ENCODE peak calls at places on chromosomes 12 and 14, in nine cellular contexts. S is lower lobe of right lung; F is CD8-positive, alpha-beta T cell; C is CD4-positive, alpha-beta T cell; A is IMR-90; N is fibroblast of mammary gland; K is ovary; I is PC-3; M is Calu3. P is an unnamed sample.

GRCh38 chr14:92659765-92660561 is 88.5 kb downstream of the LGMN start:
- DNase-seq in N (peak), S (peak), A (no peak), I (no peak), K (no peak), M (no peak), F (no peak), C (no peak), P (no peak)

GRCh38 chr14:99168330-99168729 is 103.7 kb downstream of the BCL11B start:
- DNase-seq in A (no peak), M (no peak), N (no peak), C (no peak), S (no peak), I (no peak), K (no peak), F (no peak), P (no peak)

GRCh38 chr14:50215416-50215815 is 16.0 kb downstream of the SOS2 start:
- DNase-seq in A (no peak), C (no peak), M (no peak), F (no peak), I (no peak), K (no peak), N (no peak), S (no peak), P (no peak)

GRCh38 chr12:114263031-114263825 is 142.7 kb downstream of the TBX5 start:
- DNase-seq in A (no peak), K (no peak), F (no peak), N (peak), C (no peak), S (no peak), M (no peak), I (no peak), P (no peak)

GRCh38 chr14:86788229-86788628 is 1204.8 kb downstream of the GALC start:
- DNase-seq in A (peak), F (no peak), K (no peak), C (no peak), M (no peak), N (peak), I (no peak), S (no peak), P (no peak)

GRCh38 chr14:64891839-64892375 is 12.2 kb upstream of the SPTB start:
- DNase-seq in F (no peak), N (peak), I (peak), A (peak), C (no peak), M (peak), S (no peak), K (no peak), P (no peak)

GRCh38 chr14:88937706-88938105 is 113.3 kb downstream of the TTC8 start:
- DNase-seq in C (no peak), F (no peak), N (no peak), K (no peak), I (peak), S (no peak), M (no peak), A (peak), P (no peak)

GRCh38 chr14:104865069-104865630 is at the start of gene CEP170B:
- DNase-seq in I (peak), C (peak), K (no peak), N (peak), F (peak), A (peak), M (peak), S (peak), P (peak)

GRCh38 chr14:95981939-95982338 is 57.2 kb upstream of the C14orf132 start:
- DNase-seq in N (no peak), M (no peak), K (no peak), S (no peak), I (no peak), C (no peak), A (no peak), F (no peak), P (no peak)

GRCh38 chr14:95984206-95984605 is 55.0 kb upstream of the C14orf132 start:
- DNase-seq in M (no peak), I (no peak), A (no peak), K (no peak), C (no peak), N (no peak), F (no peak), S (no peak), P (no peak)

GRCh38 chr14:95980402-95980801 is 58.8 kb upstream of the C14orf132 start:
- DNase-seq in M (no peak), N (no peak), C (no peak), F (no peak), K (no peak), I (no peak), S (no peak), A (no peak), P (no peak)

DNA sequence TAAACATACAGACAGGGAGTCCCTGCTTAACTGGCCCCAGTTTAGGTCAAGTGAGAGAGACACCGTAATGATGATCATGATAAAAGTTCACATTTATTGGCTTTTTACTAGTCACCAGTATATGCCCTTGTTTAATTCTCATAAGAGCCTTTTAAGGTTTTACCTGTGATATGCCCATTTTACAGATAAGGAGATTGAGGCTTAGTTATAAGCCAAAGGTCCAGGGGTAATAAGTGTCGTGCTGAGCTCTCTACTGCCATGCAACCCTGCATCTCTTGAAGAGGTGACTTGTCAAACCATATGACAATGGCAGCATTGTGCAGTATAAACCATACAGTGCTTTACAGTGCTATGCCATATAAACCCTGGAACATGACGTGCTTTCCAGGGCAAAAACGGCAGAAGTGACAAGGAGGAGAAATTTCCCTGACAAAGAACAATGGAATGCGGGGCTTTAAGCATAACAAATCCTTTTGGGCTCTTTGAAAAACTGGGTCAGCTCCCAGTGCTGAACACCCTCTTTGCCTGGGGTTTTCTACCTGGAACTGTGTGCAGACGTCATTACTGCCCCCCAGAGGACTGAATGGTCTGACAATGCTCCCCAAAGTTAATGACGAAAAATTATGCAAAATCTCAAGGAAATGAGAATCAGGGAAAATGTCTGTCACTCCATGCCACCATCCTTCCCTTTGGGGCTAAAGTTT is 59.7 kb upstream of the C14orf132 start:
- DNase-seq in N (no peak), A (no peak), K (no peak), I (no peak), S (no peak), C (no peak), M (no peak), F (no peak), P (no peak)
- TF ChIP-seq CTCF in N (peak), A (no peak), K (no peak), I (no peak), S (no peak), C (no peak), M (no peak), F (no peak), P (no peak)

GRCh38 chr12:51391047-51391837 is at the start of gene GALNT6:
- DNase-seq in I (peak), S (peak), K (no peak), N (no peak), F (peak), C (peak), A (no peak), M (peak), P (peak)

GRCh38 chr12:51392556-51393237 is 1.5 kb upstream of the GALNT6 start:
- DNase-seq in S (no peak), M (peak), C (no peak), K (no peak), F (no peak), I (no peak), N (no peak), A (no peak), P (no peak)

GRCh38 chr12:51389302-51389999 is 1.8 kb downstream of the GALNT6 start:
- DNase-seq in F (no peak), A (peak), M (no peak), S (no peak), C (no peak), N (peak), K (no peak), I (peak), P (no peak)

GRCh38 chr12:51388826-51389225 is 2.4 kb downstream of the GALNT6 start:
- DNase-seq in S (no peak), I (no peak), M (no peak), N (no peak), A (no peak), K (no peak), F (no peak), C (no peak), P (no peak)

GRCh38 chr12:51390457-51391046 is 654 bp downstream of the GALNT6 start:
- DNase-seq in K (no peak), I (peak), C (no peak), F (no peak), M (no peak), A (no peak), S (no peak), N (no peak), P (no peak)
- TF ChIP-seq CTCF in K (no peak), I (no peak), C (no peak), F (no peak), M (no peak), A (no peak), S (no peak), N (no peak), P (no peak)

DNA sequence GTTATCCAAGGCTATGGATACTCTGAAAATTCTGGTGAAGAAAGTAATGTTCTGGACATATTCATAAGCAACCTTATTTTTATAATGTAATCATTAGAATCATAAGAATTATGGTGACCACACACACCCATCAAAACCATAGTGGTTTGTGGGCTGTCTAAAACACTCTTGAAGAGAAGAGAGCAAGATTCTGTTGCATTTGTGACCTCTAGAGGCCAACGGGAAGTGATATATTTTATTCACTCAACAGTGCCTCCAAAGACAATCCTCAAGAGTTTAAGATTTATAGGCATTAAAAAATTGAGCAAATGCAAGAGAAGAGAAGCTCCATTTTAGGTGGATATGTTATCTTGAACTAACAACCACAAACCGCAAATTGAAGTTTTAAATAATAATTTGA is 68.5 kb upstream of the LGR5 start:
- DNase-seq in C (no peak), S (no peak), N (peak), I (peak), K (no peak), M (peak), A (no peak), F (no peak), P (no peak)
- TF ChIP-seq CTCF in C (no peak), S (peak), N (peak), I (peak), K (no peak), M (peak), A (no peak), F (no peak), P (no peak)

DNA sequence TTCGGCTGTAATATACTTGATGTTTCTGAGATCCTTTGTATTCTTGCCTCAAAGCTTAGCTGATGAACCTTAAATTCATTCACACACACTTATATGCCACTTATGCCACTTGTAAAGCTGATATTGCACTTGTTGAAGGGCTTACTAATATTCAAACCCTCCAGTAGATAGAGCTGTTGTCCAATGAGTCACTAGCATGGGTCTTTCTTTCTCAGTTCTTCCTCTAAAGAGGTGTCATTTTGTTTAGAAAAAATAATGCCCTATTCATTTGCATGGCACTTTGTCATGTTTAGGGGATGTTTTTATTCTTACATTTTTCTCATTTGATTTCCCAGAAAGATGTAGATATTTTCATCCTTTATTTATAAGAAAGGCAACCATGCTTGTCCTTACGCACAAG is 56.4 kb downstream of the MON2 start:
- DNase-seq in A (peak), N (peak), S (no peak), M (no peak), K (no peak), I (peak), F (no peak), C (no peak), P (no peak)
- TF ChIP-seq CTCF in A (peak), N (no peak), S (no peak), M (no peak), K (no peak), I (peak), F (no peak), C (no peak), P (no peak)

GRCh38 chr12:108854453-108855283 is 2.7 kb downstream of the SSH1 start:
- DNase-seq in M (peak), A (peak), I (peak), S (no peak), C (no peak), K (no peak), N (peak), F (no peak), P (no peak)

GRCh38 chr12:108856428-108857157 is 790 bp downstream of the SSH1 start:
- DNase-seq in M (peak), K (peak), N (peak), A (peak), F (peak), I (peak), S (peak), C (peak), P (peak)

GRCh38 chr12:108857158-108857407 is 300 bp downstream of the SSH1 start:
- DNase-seq in M (no peak), F (no peak), S (peak), N (no peak), K (peak), C (no peak), A (no peak), I (no peak), P (no peak)

GRCh38 chr12:108855284-108856169 is 1.9 kb downstream of the SSH1 start:
- DNase-seq in M (no peak), N (peak), A (peak), F (no peak), K (no peak), I (peak), S (no peak), C (no peak), P (no peak)

GRCh38 chr12:108856170-108856427 is 1.3 kb downstream of the SSH1 start:
- DNase-seq in M (no peak), A (no peak), N (no peak), I (no peak), F (no peak), C (no peak), S (peak), K (no peak), P (no peak)
- TF ChIP-seq CTCF in M (no peak), A (no peak), N (no peak), I (no peak), F (no peak), C (no peak), S (no peak), K (no peak), P (no peak)

GRCh38 chr12:100229036-100229635 is 28.5 kb downstream of the ACTR6 start:
- DNase-seq in K (no peak), F (no peak), I (peak), S (no peak), A (peak), M (peak), N (peak), C (no peak), P (no peak)
- TF ChIP-seq CTCF in K (no peak), F (no peak), I (peak), S (no peak), A (peak), M (no peak), N (peak), C (no peak), P (no peak)

DNA sequence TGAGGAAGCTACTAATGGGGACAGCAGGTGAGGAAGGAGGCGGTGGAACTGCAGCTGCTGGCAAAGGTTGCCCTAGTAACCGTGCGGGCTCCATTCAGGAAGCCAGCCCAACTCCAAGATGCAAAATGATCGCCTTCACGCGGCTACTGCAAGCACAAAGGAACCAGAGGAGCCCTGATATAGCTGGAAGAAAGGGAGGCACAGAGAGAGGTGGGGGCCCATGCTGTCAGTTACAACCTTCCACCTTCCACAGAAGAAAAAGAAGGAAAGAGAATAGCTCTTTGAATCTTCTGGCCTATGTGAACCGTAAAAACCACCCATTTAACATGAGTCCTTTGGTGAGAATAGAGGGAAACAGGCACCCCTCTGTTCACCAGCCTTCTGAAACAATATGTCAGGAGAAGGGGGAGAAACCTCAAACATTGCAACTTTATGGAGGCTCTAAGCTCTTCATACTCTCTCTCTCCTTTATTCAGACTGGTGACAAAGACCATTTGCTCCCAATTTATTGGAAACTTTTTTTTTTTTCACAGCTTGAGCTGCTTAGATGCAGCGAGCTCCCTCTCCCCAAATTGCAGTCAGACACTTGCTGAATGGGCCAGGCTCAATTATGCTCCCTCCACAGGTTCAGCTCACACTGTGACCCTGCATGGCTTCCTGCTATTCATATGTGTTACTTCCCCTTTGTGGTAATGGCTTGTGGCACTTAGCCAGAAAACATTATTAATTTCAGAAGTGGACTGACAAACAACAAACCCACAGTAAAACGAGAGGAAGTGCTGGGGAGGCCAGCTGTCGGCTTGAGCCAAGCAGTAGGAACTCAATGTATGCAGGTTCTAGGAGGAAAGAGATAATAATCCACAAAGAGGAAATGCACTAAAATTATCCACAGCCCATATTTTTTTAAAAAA is 6.2 kb downstream of the DUSP6 start:
- DNase-seq in M (peak), C (no peak), A (peak), S (peak), N (peak), F (no peak), I (peak), K (no peak), P (no peak)
- TF ChIP-seq CTCF in M (no peak), C (no peak), A (no peak), S (no peak), N (no peak), F (no peak), I (no peak), K (no peak), P (no peak)

GRCh38 chr14:103541944-103542544 is 13.0 kb downstream of the TRMT61A start:
- DNase-seq in M (no peak), A (no peak), F (no peak), C (no peak), S (peak), N (no peak), K (peak), I (no peak), P (no peak)
- TF ChIP-seq CTCF in M (no peak), A (no peak), F (no peak), C (no peak), S (peak), N (no peak), K (no peak), I (no peak), P (no peak)

P was measured in mesothelial cell of epicardium.